ENCODE peak calls at places on chromosomes 13 and 19, in seven cellular contexts. One of them, this sample, is unnamed.

GRCh38 chr13:100789025-100789424 is 114.4 kb upstream of the TMTC4 start:
- DNase-seq in endodermal cell: no peak
- DNase-seq in aorta: no peak
- DNase-seq in cerebellum: no peak
- DNase-seq in activated CD8-positive, alpha-beta memory T cell treated with anti-CD3 and anti-CD28 coated beads for 4 hours: no peak
- DNase-seq in foreskin fibroblast: no peak
- DNase-seq in neuronal stem cell: no peak
- DNase-seq in this sample: no peak

GRCh38 chr19:16111909-16112752 is 442 bp downstream of the RAB8A start:
- DNase-seq in aorta: no peak
- DNase-seq in cerebellum: no peak
- DNase-seq in foreskin fibroblast: no peak
- DNase-seq in neuronal stem cell: no peak
- DNase-seq in endodermal cell: no peak
- DNase-seq in activated CD8-positive, alpha-beta memory T cell treated with anti-CD3 and anti-CD28 coated beads for 4 hours: no peak
- DNase-seq in this sample: no peak

GRCh38 chr19:39372047-39372802 is 18.7 kb downstream of the PAF1 start:
- DNase-seq in neuronal stem cell: no peak
- DNase-seq in cerebellum: peak
- DNase-seq in activated CD8-positive, alpha-beta memory T cell treated with anti-CD3 and anti-CD28 coated beads for 4 hours: no peak
- DNase-seq in endodermal cell: no peak
- DNase-seq in aorta: peak
- DNase-seq in foreskin fibroblast: peak
- DNase-seq in this sample: peak

GRCh38 chr13:31485651-31486051 is 253.7 kb upstream of the RXFP2 start:
- DNase-seq in endodermal cell: no peak
- DNase-seq in foreskin fibroblast: peak
- DNase-seq in activated CD8-positive, alpha-beta memory T cell treated with anti-CD3 and anti-CD28 coated beads for 4 hours: no peak
- DNase-seq in neuronal stem cell: no peak
- DNase-seq in aorta: no peak
- DNase-seq in cerebellum: no peak
- DNase-seq in this sample: no peak

GRCh38 chr13:97125051-97125809 is 96.9 kb upstream of the MBNL2 start:
- DNase-seq in foreskin fibroblast: peak
- DNase-seq in neuronal stem cell: no peak
- DNase-seq in aorta: no peak
- DNase-seq in endodermal cell: no peak
- DNase-seq in activated CD8-positive, alpha-beta memory T cell treated with anti-CD3 and anti-CD28 coated beads for 4 hours: no peak
- DNase-seq in cerebellum: no peak
- DNase-seq in this sample: no peak

GRCh38 chr13:109180905-109181425 is 551.6 kb downstream of the MYO16 start:
- DNase-seq in foreskin fibroblast: peak
- DNase-seq in aorta: no peak
- DNase-seq in endodermal cell: no peak
- DNase-seq in activated CD8-positive, alpha-beta memory T cell treated with anti-CD3 and anti-CD28 coated beads for 4 hours: no peak
- DNase-seq in cerebellum: no peak
- DNase-seq in neuronal stem cell: no peak
- DNase-seq in this sample: no peak

GRCh38 chr19:55256562-55257460 is 2.0 kb downstream of the PPP6R1 start:
- DNase-seq in aorta: no peak
- DNase-seq in endodermal cell: no peak
- DNase-seq in cerebellum: no peak
- DNase-seq in neuronal stem cell: no peak
- DNase-seq in foreskin fibroblast: no peak
- DNase-seq in activated CD8-positive, alpha-beta memory T cell treated with anti-CD3 and anti-CD28 coated beads for 4 hours: no peak
- DNase-seq in this sample: no peak

GRCh38 chr13:34462843-34463242 is 479.2 kb upstream of the NBEA start:
- DNase-seq in neuronal stem cell: no peak
- DNase-seq in cerebellum: no peak
- DNase-seq in activated CD8-positive, alpha-beta memory T cell treated with anti-CD3 and anti-CD28 coated beads for 4 hours: no peak
- DNase-seq in foreskin fibroblast: peak
- DNase-seq in aorta: no peak
- DNase-seq in endodermal cell: no peak
- DNase-seq in this sample: no peak

GRCh38 chr19:17320435-17320834 is 11.1 kb downstream of the DDA1 start:
- DNase-seq in activated CD8-positive, alpha-beta memory T cell treated with anti-CD3 and anti-CD28 coated beads for 4 hours: no peak
- DNase-seq in endodermal cell: no peak
- DNase-seq in cerebellum: no peak
- DNase-seq in neuronal stem cell: no peak
- DNase-seq in foreskin fibroblast: no peak
- DNase-seq in aorta: no peak
- DNase-seq in this sample: no peak

GRCh38 chr13:48446454-48446853 is 33.5 kb upstream of the LPAR6 start:
- DNase-seq in aorta: no peak
- DNase-seq in foreskin fibroblast: peak
- DNase-seq in activated CD8-positive, alpha-beta memory T cell treated with anti-CD3 and anti-CD28 coated beads for 4 hours: no peak
- DNase-seq in neuronal stem cell: no peak
- DNase-seq in endodermal cell: no peak
- DNase-seq in cerebellum: no peak
- DNase-seq in this sample: no peak

GRCh38 chr13:114026128-114026880 is 52.4 kb upstream of the C13orf46 start:
- DNase-seq in foreskin fibroblast: no peak
- DNase-seq in activated CD8-positive, alpha-beta memory T cell treated with anti-CD3 and anti-CD28 coated beads for 4 hours: no peak
- DNase-seq in aorta: peak
- DNase-seq in cerebellum: no peak
- DNase-seq in endodermal cell: no peak
- DNase-seq in neuronal stem cell: no peak
- DNase-seq in this sample: no peak

GRCh38 chr13:27857271-27857670 is 62.5 kb upstream of the PDX1 start:
- DNase-seq in foreskin fibroblast: no peak
- DNase-seq in activated CD8-positive, alpha-beta memory T cell treated with anti-CD3 and anti-CD28 coated beads for 4 hours: no peak
- DNase-seq in neuronal stem cell: no peak
- DNase-seq in cerebellum: no peak
- DNase-seq in aorta: no peak
- DNase-seq in endodermal cell: no peak
- DNase-seq in this sample: no peak

GRCh38 chr19:35256566-35256965 is 7.8 kb downstream of the LSR start:
- DNase-seq in neuronal stem cell: no peak
- DNase-seq in aorta: no peak
- DNase-seq in activated CD8-positive, alpha-beta memory T cell treated with anti-CD3 and anti-CD28 coated beads for 4 hours: no peak
- DNase-seq in endodermal cell: no peak
- DNase-seq in foreskin fibroblast: no peak
- DNase-seq in cerebellum: no peak
- DNase-seq in this sample: no peak

GRCh38 chr13:40139896-40140520 is 484.5 kb downstream of the COG6 start:
- DNase-seq in neuronal stem cell: no peak
- DNase-seq in aorta: no peak
- DNase-seq in cerebellum: no peak
- DNase-seq in activated CD8-positive, alpha-beta memory T cell treated with anti-CD3 and anti-CD28 coated beads for 4 hours: no peak
- DNase-seq in endodermal cell: no peak
- DNase-seq in foreskin fibroblast: no peak
- DNase-seq in this sample: no peak

GRCh38 chr13:94427313-94427712 is 52.2 kb downstream of the DCT start:
- DNase-seq in activated CD8-positive, alpha-beta memory T cell treated with anti-CD3 and anti-CD28 coated beads for 4 hours: no peak
- DNase-seq in endodermal cell: no peak
- DNase-seq in foreskin fibroblast: no peak
- DNase-seq in aorta: no peak
- DNase-seq in cerebellum: no peak
- DNase-seq in neuronal stem cell: no peak
- DNase-seq in this sample: no peak

GRCh38 chr19:45499196-45500180 is 1.2 kb downstream of the PPM1N start:
- DNase-seq in endodermal cell: peak
- DNase-seq in activated CD8-positive, alpha-beta memory T cell treated with anti-CD3 and anti-CD28 coated beads for 4 hours: no peak
- DNase-seq in cerebellum: no peak
- DNase-seq in neuronal stem cell: peak
- DNase-seq in foreskin fibroblast: no peak
- DNase-seq in aorta: no peak
- DNase-seq in this sample: no peak

GRCh38 chr13:24185591-24186232 is 25.2 kb downstream of the SPATA13 start:
- DNase-seq in cerebellum: no peak
- DNase-seq in foreskin fibroblast: no peak
- DNase-seq in aorta: no peak
- DNase-seq in activated CD8-positive, alpha-beta memory T cell treated with anti-CD3 and anti-CD28 coated beads for 4 hours: no peak
- DNase-seq in neuronal stem cell: no peak
- DNase-seq in endodermal cell: no peak
- DNase-seq in this sample: no peak

GRCh38 chr19:55193481-55193880 is 13.4 kb upstream of the SYT5 start:
- DNase-seq in activated CD8-positive, alpha-beta memory T cell treated with anti-CD3 and anti-CD28 coated beads for 4 hours: no peak
- DNase-seq in endodermal cell: no peak
- DNase-seq in cerebellum: no peak
- DNase-seq in foreskin fibroblast: no peak
- DNase-seq in aorta: no peak
- DNase-seq in neuronal stem cell: no peak
- DNase-seq in this sample: no peak

GRCh38 chr13:98521876-98522275 is 55.0 kb downstream of the STK24 start:
- DNase-seq in foreskin fibroblast: no peak
- DNase-seq in endodermal cell: no peak
- DNase-seq in aorta: no peak
- DNase-seq in activated CD8-positive, alpha-beta memory T cell treated with anti-CD3 and anti-CD28 coated beads for 4 hours: no peak
- DNase-seq in neuronal stem cell: no peak
- DNase-seq in cerebellum: no peak
- DNase-seq in this sample: no peak

GRCh38 chr19:23817519-23817918 is 58.8 kb upstream of the ZNF681 start:
- DNase-seq in cerebellum: no peak
- DNase-seq in aorta: no peak
- DNase-seq in foreskin fibroblast: peak
- DNase-seq in neuronal stem cell: no peak
- DNase-seq in activated CD8-positive, alpha-beta memory T cell treated with anti-CD3 and anti-CD28 coated beads for 4 hours: no peak
- DNase-seq in endodermal cell: peak
- DNase-seq in this sample: peak

This sample was measured in G401.